ENCODE peak calls at places on chromosomes 3 and 15, in four cellular contexts. M is Panc1; N is CD8-positive, alpha-beta T cell; D is caudate nucleus. R is an unnamed sample.

GRCh38 chr15:66832679-66833078 is 130.6 kb downstream of the SMAD6 start:
- DNase-seq in M (no peak), N (no peak), D (no peak), R (peak; percentile 56)

GRCh38 chr3:16439848-16440708 is 73.4 kb downstream of the RFTN1 start:
- DNase-seq in M (no peak), N (no peak), D (no peak), R (no peak)

GRCh38 chr3:81452406-81452805 is 309.0 kb downstream of the GBE1 start:
- DNase-seq in M (no peak), D (no peak), N (no peak), R (no peak)

GRCh38 chr15:31156808-31157207 is 55.3 kb upstream of the TRPM1 start:
- DNase-seq in D (no peak), M (no peak), N (no peak), R (no peak)

GRCh38 chr3:882526-882925 is 210.3 kb upstream of the CNTN6 start:
- DNase-seq in M (no peak), D (no peak), N (no peak), R (no peak)

GRCh38 chr15:33618300-33618699 is 307.5 kb downstream of the RYR3 start:
- DNase-seq in D (no peak), M (no peak), N (no peak), R (no peak)

GRCh38 chr3:154615451-154615850 is 185.5 kb upstream of the GPR149 start:
- DNase-seq in D (no peak), N (no peak), M (no peak), R (no peak)

GRCh38 chr15:65942436-65942835 is 73.1 kb downstream of the RAB11A start:
- DNase-seq in N (no peak), D (no peak), M (no peak), R (no peak)

GRCh38 chr3:42090973-42091731 is at the start of gene TRAK1:
- DNase-seq in D (peak; percentile 30), N (no peak), M (no peak), R (no peak)

GRCh38 chr15:50933353-50933752 is 24.9 kb downstream of the AP4E1 start:
- DNase-seq in D (no peak), N (no peak), M (no peak), R (no peak)

GRCh38 chr15:69976366-69976994 is 121.2 kb downstream of the TLE3 start:
- DNase-seq in D (no peak), M (no peak), N (peak; percentile 8), R (peak; percentile 41)

GRCh38 chr3:46926871-46927717 is 49.5 kb downstream of the CCDC12 start:
- DNase-seq in M (no peak), N (no peak), D (no peak), R (no peak)

GRCh38 chr3:11245276-11245675 is 26.9 kb upstream of the ATG7 start:
- DNase-seq in N (no peak), D (no peak), M (no peak), R (no peak)

GRCh38 chr15:89566621-89567294 is 8.5 kb upstream of the TICRR start:
- DNase-seq in M (no peak), D (no peak), N (no peak), R (no peak)

GRCh38 chr15:31157644-31158069 is 56.1 kb upstream of the TRPM1 start:
- DNase-seq in D (no peak), N (no peak), M (no peak), R (no peak)

GRCh38 chr15:63946524-63947065 is 99.7 kb downstream of the DAPK2 start:
- DNase-seq in M (no peak), D (no peak), N (no peak), R (no peak)

GRCh38 chr15:29107971-29108645 is 161.5 kb downstream of the NSMCE3 start:
- DNase-seq in M (no peak), D (no peak), N (no peak), R (no peak)

GRCh38 chr15:51623386-51623938 is 891 bp upstream of the DMXL2 start:
- DNase-seq in N (no peak), D (no peak), M (no peak), R (no peak)

GRCh38 chr3:185930393-185931107 is 7.3 kb downstream of the TRA2B start:
- DNase-seq in M (no peak), N (no peak), D (no peak), R (peak; percentile 57)

GRCh38 chr15:98785408-98785795 is 137.1 kb downstream of the IGF1R start:
- DNase-seq in N (no peak), D (no peak), M (no peak), R (no peak)

GRCh38 chr3:143484851-143485512 is 363.3 kb downstream of the SLC9A9 start:
- DNase-seq in N (no peak), D (no peak), M (no peak), R (no peak)

GRCh38 chr15:94164202-94164807 is 67.1 kb upstream of the MCTP2 start:
- DNase-seq in M (no peak), D (no peak), N (peak; percentile 19), R (peak; percentile 51)

GRCh38 chr3:175983369-175983768 is 1124.2 kb downstream of the NAALADL2 start:
- DNase-seq in M (no peak), D (no peak), N (no peak), R (peak; percentile 61)

GRCh38 chr15:80830677-80831076 is 51.5 kb downstream of the CEMIP start:
- DNase-seq in N (no peak), D (no peak), M (no peak), R (no peak)

GRCh38 chr15:80831606-80832224 is 52.5 kb downstream of the CEMIP start:
- DNase-seq in D (no peak), N (no peak), M (no peak), R (no peak)

GRCh38 chr15:80834402-80834801 is 55.2 kb downstream of the CEMIP start:
- DNase-seq in D (no peak), M (no peak), N (no peak), R (no peak)

GRCh38 chr15:80831192-80831591 is 52.0 kb downstream of the CEMIP start:
- DNase-seq in N (no peak), M (no peak), D (no peak), R (no peak)

DNA sequence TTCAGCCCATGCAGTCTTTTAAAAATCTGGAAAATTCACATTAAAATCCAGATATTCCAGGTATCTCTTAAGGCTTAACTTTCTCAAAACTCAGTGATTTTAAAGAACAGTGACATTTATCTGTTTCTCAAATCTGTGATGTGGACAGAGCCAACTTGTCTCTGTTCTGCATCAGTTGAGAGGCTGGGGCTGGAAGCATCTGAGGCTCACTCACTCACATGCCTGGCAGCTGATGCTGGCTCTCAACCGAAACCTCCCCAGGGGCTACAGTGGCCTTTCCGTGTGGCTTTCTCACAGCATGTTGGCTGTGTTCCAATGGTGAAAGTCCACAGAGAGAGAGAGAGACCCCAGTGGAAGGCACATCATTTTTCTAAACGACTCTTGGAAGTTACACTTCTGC is 53.5 kb downstream of the CEMIP start:
- DNase-seq in N (no peak), D (no peak), M (no peak), R (no peak)
- H3K27ac ChIP-seq in N (no peak overlapping the region), D (no peak overlapping the region), M (no peak overlapping the region), R (no peak overlapping the region)

DNA sequence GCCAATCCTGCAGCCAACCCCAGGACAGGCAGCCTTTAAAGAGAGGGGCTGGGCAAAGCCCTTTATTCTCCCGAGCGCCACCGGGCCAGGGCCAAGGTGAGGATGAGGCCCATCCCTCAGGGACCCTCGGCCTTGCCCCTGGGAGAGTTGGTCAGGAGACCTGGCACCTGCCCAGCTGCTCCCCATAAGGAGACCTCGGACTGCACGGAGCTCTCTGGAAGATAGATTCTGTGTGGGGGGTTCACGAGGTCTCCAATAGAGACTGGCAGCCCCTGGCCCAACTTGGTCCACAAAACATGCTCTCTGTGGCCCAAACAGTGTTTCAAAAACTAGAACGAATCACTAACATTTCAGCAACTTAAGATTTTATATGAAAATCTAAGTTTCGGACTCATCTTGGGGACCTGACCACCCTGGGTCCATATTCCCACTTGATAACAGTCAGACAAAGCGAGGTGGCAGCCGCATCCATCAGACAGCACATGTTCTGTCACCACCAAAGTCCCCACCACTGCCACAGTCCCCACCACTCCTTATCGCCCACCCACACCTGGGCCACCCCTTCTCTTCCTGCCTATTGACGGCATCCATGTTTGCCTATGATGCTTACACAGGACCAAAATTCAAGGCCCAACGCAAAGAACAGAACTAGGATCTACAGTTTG is 114.4 kb upstream of the RPL32 start:
- DNase-seq in M (no peak), D (no peak), N (no peak), R (no peak)
- H3K27ac ChIP-seq in M (no peak overlapping the region), D (peak overlapping the region; percentile 71), N (no peak overlapping the region), R (no peak overlapping the region)

GRCh38 chr15:41934843-41935242 is 37.5 kb downstream of the EHD4 start:
- DNase-seq in D (no peak), M (no peak), N (peak; percentile 41), R (no peak)

GRCh38 chr15:41932101-41932500 is 38.2 kb upstream of the SPTBN5 start:
- DNase-seq in D (no peak), M (no peak), N (no peak), R (no peak)

GRCh38 chr15:41932511-41932910 is 38.7 kb upstream of the SPTBN5 start:
- DNase-seq in D (no peak), N (no peak), M (no peak), R (no peak)

GRCh38 chr15:41933771-41934170 is 38.6 kb downstream of the EHD4 start:
- DNase-seq in D (no peak), N (no peak), M (no peak), R (peak; percentile 41)

GRCh38 chr15:41932939-41933725 is 39.2 kb downstream of the EHD4 start:
- DNase-seq in M (no peak), N (no peak), D (no peak), R (no peak)
- H3K27ac ChIP-seq in M (peak overlapping the region; percentile 91), N (no peak overlapping the region), D (no peak overlapping the region), R (no peak overlapping the region)

DNA sequence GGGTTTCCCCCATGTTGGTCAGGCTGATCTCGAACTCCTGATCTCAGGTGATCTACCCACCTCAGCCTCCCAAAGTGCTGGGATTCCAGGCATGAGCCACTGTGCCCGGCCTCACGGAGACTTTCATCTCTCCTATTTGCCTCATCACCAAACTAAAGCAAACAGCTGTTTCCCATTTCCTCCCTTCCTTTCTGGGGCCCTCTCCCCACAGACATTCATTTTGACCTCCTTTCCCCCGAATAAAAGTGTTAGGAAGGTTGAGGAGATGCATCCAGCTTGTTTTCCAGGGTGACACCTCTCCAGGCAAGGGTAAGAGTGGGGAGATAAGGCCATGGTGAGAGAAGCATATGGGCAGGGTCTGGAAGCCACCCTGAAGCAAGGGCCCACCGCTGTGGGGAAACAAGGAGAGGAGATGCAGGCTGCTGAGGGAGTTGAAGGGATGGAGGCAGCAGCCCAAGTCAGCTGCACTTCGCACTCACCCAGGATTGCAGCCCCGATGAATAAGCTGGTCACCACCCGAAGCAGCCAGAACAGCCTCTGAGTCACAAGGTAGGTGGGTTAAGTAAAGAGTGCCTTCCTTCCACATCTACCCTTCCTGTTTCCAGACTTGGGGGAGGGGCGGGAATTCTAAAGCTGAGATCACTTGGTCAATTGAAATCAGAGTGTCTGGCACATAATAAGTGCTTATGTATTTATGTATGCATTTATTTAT is 7.7 kb downstream of the DUOXA2 start:
- DNase-seq in D (no peak), N (no peak), M (peak; percentile 18), R (peak; percentile 89)
- H3K27ac ChIP-seq in D (no peak overlapping the region), N (no peak overlapping the region), M (no peak overlapping the region), R (no peak overlapping the region)

R was measured in IMR-90.